ENCODE peak calls at places on chromosome 2, in seven cellular contexts. E is GM13976, B is AG09309, R is H1, W is choroid plexus epithelial cell, N is type B pancreatic cell, V is tibial nerve. Y is an unnamed sample.

GRCh38 chr2:36951574-36951973 is 14.8 kb downstream of the STRN start:
- DNase-seq in E (no peak), B (no peak), R (no peak), W (peak), N (no peak), V (no peak), Y (no peak)

GRCh38 chr2:42847596-42848151 is 55.3 kb upstream of the HAAO start:
- DNase-seq in E (no peak), B (no peak), R (no peak), W (no peak), N (no peak), V (no peak), Y (no peak)

GRCh38 chr2:50396301-50396637 is 635.7 kb downstream of the NRXN1 start:
- DNase-seq in E (no peak), B (no peak), R (no peak), W (no peak), N (no peak), V (no peak), Y (no peak)

GRCh38 chr2:237574894-237575868 is 8.8 kb downstream of the PRLH start:
- DNase-seq in E (no peak), B (no peak), R (no peak), W (peak), N (no peak), V (no peak), Y (no peak)

GRCh38 chr2:45812039-45812500 is 160.6 kb downstream of the PRKCE start:
- DNase-seq in E (no peak), B (peak), R (no peak), W (peak), N (no peak), V (no peak), Y (no peak)

GRCh38 chr2:66839551-66840320 is 404.8 kb downstream of the MEIS1 start:
- DNase-seq in E (no peak), B (peak), R (no peak), W (peak), N (no peak), V (no peak), Y (no peak)

GRCh38 chr2:200483729-200484198 is 26.1 kb downstream of the KCTD18 start:
- DNase-seq in E (peak), B (no peak), R (peak), W (peak), N (no peak), V (no peak), Y (peak)

GRCh38 chr2:172552547-172553291 is 3.2 kb upstream of the PDK1 start:
- DNase-seq in E (no peak), B (peak), R (no peak), W (peak), N (no peak), V (no peak), Y (no peak)

GRCh38 chr2:29022455-29023128 is 41.5 kb downstream of the TOGARAM2 start:
- DNase-seq in E (no peak), B (no peak), R (no peak), W (peak), N (no peak), V (no peak), Y (no peak)

GRCh38 chr2:101551489-101551888 is 76.6 kb upstream of the RFX8 start:
- DNase-seq in E (no peak), B (no peak), R (no peak), W (peak), N (no peak), V (no peak), Y (no peak)
- TF ChIP-seq CTCF in E (no peak), B (no peak), R (no peak), W (no peak), N (no peak), V (no peak), Y (no peak)

GRCh38 chr2:158463496-158464095 is 6.8 kb downstream of the PKP4 start:
- DNase-seq in E (no peak), B (no peak), R (no peak), W (no peak), N (no peak), V (no peak), Y (no peak)

GRCh38 chr2:158459161-158460003 is 2.6 kb downstream of the PKP4 start:
- DNase-seq in E (no peak), B (no peak), R (no peak), W (peak), N (no peak), V (no peak), Y (no peak)

GRCh38 chr2:158467248-158467647 is 10.5 kb downstream of the PKP4 start:
- DNase-seq in E (no peak), B (no peak), R (no peak), W (no peak), N (no peak), V (no peak), Y (no peak)

GRCh38 chr2:158460632-158461297 is 4.0 kb downstream of the PKP4 start:
- DNase-seq in E (no peak), B (no peak), R (no peak), W (peak), N (no peak), V (no peak), Y (no peak)

GRCh38 chr2:158464426-158465281 is 7.9 kb downstream of the PKP4 start:
- DNase-seq in E (peak), B (no peak), R (no peak), W (peak), N (no peak), V (no peak), Y (no peak)
- TF ChIP-seq CTCF in E (peak), B (peak), R (peak), W (peak), N (peak), V (peak), Y (peak)

GRCh38 chr2:120958623-120959366 is 223.1 kb downstream of the GLI2 start:
- DNase-seq in E (no peak), B (no peak), R (peak), W (no peak), N (no peak), V (no peak), Y (peak)

GRCh38 chr2:120960994-120961393 is 225.3 kb downstream of the GLI2 start:
- DNase-seq in E (no peak), B (no peak), R (no peak), W (no peak), N (no peak), V (no peak), Y (no peak)

GRCh38 chr2:120957905-120958304 is 222.2 kb downstream of the GLI2 start:
- DNase-seq in E (no peak), B (no peak), R (no peak), W (no peak), N (no peak), V (no peak), Y (no peak)

GRCh38 chr2:120961396-120961795 is 225.7 kb downstream of the GLI2 start:
- DNase-seq in E (no peak), B (no peak), R (no peak), W (no peak), N (no peak), V (no peak), Y (no peak)

DNA sequence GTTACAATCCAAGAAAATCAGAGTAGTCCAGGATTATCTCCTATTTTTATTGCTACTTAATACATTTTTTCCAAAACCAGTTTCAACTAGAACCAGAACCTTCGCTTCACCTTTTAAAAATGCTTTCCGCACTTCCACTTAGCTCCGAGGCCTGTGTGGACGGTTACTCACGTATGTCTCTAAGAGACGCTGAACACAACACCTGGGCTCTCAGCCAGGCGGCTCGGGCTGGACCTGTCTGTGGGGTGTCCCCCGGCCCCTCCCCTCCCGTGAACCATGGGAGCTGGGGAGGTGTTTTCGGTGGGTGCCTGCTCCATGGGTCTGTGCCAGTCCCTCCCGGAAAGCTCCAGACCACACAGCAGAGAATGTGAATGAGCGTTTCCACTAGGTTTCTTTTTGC is 223.8 kb downstream of the GLI2 start:
- DNase-seq in E (no peak), B (no peak), R (no peak), W (no peak), N (no peak), V (peak), Y (no peak)
- TF ChIP-seq CTCF in E (no peak), B (no peak), R (no peak), W (no peak), N (no peak), V (no peak), Y (no peak)

GRCh38 chr2:167551411-167551810 is 663.1 kb downstream of the XIRP2 start:
- DNase-seq in E (no peak), B (no peak), R (no peak), W (no peak), N (no peak), V (no peak), Y (no peak)

GRCh38 chr2:167548396-167548795 is 660.1 kb downstream of the XIRP2 start:
- DNase-seq in E (no peak), B (no peak), R (no peak), W (no peak), N (no peak), V (no peak), Y (no peak)

GRCh38 chr2:167553635-167554034 is 665.4 kb downstream of the XIRP2 start:
- DNase-seq in E (no peak), B (no peak), R (no peak), W (no peak), N (no peak), V (no peak), Y (no peak)

GRCh38 chr2:167544602-167545001 is 656.3 kb downstream of the XIRP2 start:
- DNase-seq in E (no peak), B (no peak), R (no peak), W (no peak), N (no peak), V (no peak), Y (no peak)

DNA sequence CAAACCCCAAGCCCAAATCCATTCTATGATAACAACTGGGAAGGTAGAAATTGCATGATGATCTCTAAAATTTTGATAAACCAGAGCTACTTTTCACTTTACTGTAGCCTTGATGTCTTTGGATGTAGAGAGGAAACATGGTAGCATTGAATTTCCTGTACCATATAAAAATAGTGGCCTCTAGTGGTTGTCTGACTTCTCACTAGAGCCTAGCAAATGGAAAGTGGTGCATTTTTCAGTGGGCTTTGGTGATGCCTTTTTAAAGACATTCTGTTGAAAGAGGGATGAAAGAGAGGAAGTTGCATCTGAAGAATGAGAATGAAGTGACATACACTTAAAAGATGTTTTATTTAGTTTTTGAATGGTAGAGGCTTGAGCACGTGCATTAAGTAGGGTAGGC is 662.2 kb downstream of the XIRP2 start:
- DNase-seq in E (peak), B (no peak), R (no peak), W (peak), N (no peak), V (no peak), Y (no peak)
- TF ChIP-seq CTCF in E (no peak), B (peak), R (peak), W (peak), N (peak), V (no peak), Y (peak)

GRCh38 chr2:241224068-241224850 is 35.8 kb downstream of the ANO7 start:
- DNase-seq in E (no peak), B (no peak), R (no peak), W (peak), N (no peak), V (no peak), Y (peak)
- TF ChIP-seq CTCF in E (no peak), B (no peak), R (peak), W (peak), N (no peak), V (no peak), Y (no peak)

GRCh38 chr2:58449286-58450010 is 208.3 kb upstream of the FANCL start:
- DNase-seq in E (peak), B (no peak), R (no peak), W (no peak), N (no peak), V (no peak), Y (no peak)
- TF ChIP-seq CTCF in E (no peak), B (no peak), R (peak), W (no peak), N (peak), V (no peak), Y (peak)

Y was measured in neural crest cell.